ENCODE peak calls at places on chromosomes 1 and 21, in five cellular contexts. U is IMR-90, O is transverse colon, C is DND-41, P is left lung. F is an unnamed sample. For H3K4me1 and H3K9me3, the result is how much of the 10 kb centered on the place peaks cover.

GRCh38 chr1:26693557-26694184 is 2.1 kb upstream of the ARID1A start:
- DNase-seq in U (no peak), O (no peak), C (peak), P (no peak), F (no peak)

GRCh38 chr1:178230881-178231409 is 137.0 kb downstream of the RASAL2 start:
- DNase-seq in U (no peak), O (no peak), C (no peak), P (no peak), F (no peak)

GRCh38 chr1:77499466-77499865 is 183.0 kb downstream of the ZZZ3 start:
- DNase-seq in U (no peak), O (no peak), C (no peak), P (no peak), F (no peak)

GRCh38 chr1:116127123-116127847 is 16.1 kb downstream of the MAB21L3 start:
- DNase-seq in U (no peak), O (no peak), C (no peak), P (no peak), F (no peak)

GRCh38 chr1:11654571-11655262 is at the start of gene FBXO44:
- DNase-seq in U (no peak), O (peak), C (no peak), P (peak), F (peak)

GRCh38 chr1:170967042-170967910 is 31.9 kb downstream of the MROH9 start:
- DNase-seq in U (peak), O (no peak), C (peak), P (no peak), F (no peak)

GRCh38 chr1:219797009-219797408 is 131.3 kb downstream of the SLC30A10 start:
- DNase-seq in U (peak), O (no peak), C (no peak), P (no peak), F (no peak)

GRCh38 chr1:168285419-168285790 is 4.7 kb downstream of the TBX19 start:
- DNase-seq in U (no peak), O (no peak), C (peak), P (no peak), F (no peak)

GRCh38 chr1:30675761-30676160 is 47.6 kb downstream of the MATN1 start:
- DNase-seq in U (peak), O (no peak), C (no peak), P (no peak), F (no peak)

GRCh38 chr1:47434051-47434842 is 3.6 kb upstream of the FOXD2 start:
- DNase-seq in U (peak), O (peak), C (no peak), P (peak), F (no peak)

GRCh38 chr1:206457408-206457807 is 12.9 kb upstream of the IKBKE start:
- DNase-seq in U (peak), O (no peak), C (no peak), P (peak), F (peak)

GRCh38 chr21:35294231-35294898 is 245.3 kb upstream of the RUNX1 start:
- DNase-seq in U (no peak), O (peak), C (no peak), P (no peak), F (no peak)

GRCh38 chr1:54016343-54017282 is 1.4 kb downstream of the LDLRAD1 start:
- DNase-seq in U (peak), O (peak), C (peak), P (no peak), F (no peak)

GRCh38 chr1:110879758-110880606 is 7.0 kb downstream of the CD53 start:
- DNase-seq in U (no peak), O (peak), C (peak), P (no peak), F (no peak)

GRCh38 chr1:166884971-166885370 is 8.9 kb upstream of the TADA1 start:
- DNase-seq in U (no peak), O (no peak), C (peak), P (no peak), F (no peak)

GRCh38 chr1:62810420-62811274 is 26.7 kb downstream of the ATG4C start:
- DNase-seq in U (no peak), O (no peak), C (no peak), P (no peak), F (no peak)

GRCh38 chr1:224304767-224305166 is 25.2 kb downstream of the NVL start:
- DNase-seq in U (no peak), O (no peak), C (no peak), P (no peak), F (no peak)

GRCh38 chr1:161725888-161726630 is 4.7 kb downstream of the FCRLB start:
- DNase-seq in U (peak), O (peak), C (peak), P (peak), F (peak)

GRCh38 chr21:28375708-28376385 is 616.8 kb downstream of the LTN1 start:
- DNase-seq in U (peak), O (no peak), C (no peak), P (no peak), F (no peak)

DNA sequence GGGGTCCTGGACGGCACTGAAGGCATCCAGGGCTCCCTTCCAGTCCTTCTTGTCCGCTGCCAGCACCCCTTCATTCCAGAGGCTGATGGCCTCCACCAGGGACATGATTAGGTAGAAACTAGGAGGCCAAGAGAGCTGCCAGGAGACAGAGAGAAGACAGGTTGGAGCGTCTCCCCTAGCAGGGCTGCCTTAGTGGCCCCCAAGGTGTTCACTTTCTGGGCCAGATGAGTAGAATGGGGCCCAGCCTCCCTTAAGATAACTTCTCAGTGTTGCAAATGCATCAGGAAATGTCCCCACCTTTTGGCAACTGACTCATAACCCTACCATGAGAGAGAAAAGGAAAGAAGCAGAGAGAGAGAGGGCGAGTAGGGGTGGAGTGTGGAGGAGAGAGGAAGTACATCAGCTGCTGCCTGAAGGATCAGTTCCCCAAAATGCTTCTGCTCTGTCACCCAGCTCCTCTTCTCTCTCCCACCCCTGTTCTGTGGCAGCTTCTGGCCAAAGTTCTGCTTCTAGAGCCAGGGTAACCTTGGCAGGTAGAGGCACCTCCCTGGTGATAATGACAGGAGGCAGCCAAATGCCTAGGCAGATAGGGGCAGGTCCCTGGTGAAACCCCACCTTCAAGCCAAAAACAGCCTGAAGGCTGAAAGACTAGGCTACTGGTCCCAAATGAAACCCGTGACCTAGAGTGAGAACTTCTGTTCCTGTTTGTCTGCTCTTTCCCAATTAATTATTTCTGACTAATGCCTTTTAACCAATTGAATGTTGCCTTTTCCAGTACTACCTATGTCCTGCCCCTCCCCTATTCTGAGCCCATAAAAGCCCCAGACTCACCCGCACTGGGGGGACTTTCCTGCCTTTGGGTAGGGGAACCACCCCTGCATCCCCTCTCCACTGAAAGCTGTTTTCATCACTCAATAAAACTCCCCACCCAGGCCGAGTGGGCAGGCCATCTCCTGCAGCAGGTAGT is at the start of gene NCF2:
- DNase-seq in U (peak), O (peak), C (no peak), P (no peak), F (peak)
- H3K4me3 ChIP-seq in U (no peak), O (no peak), C (no peak), P (peak), F (no peak)

DNA sequence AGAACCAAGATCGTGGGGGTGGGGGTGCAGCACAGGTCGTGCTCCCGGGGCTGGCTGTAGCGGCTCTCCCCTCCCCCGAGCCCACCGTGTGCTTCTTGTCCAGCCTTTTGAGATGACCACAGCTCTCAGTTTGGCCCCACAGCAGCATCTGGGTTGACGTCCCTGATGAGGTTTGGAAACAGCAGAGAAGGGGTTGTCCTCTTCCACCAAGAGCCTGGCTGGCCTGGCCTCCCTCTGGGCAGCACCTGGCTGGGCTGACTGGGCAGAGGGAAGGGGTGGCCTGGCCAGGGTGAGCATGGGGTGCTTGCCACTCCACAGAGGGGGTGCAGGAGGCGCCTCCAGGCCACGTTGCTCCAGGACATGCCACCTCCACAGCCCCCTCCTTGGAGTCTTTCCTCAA is 61.5 kb downstream of the SKI start:
- DNase-seq in U (no peak), O (no peak), C (no peak), P (no peak), F (no peak)
- H3K4me1 ChIP-seq in U (under half), O (under half), C (under half), P (under half), F (under half)

GRCh38 chr1:234920136-234920842 is 208.3 kb downstream of the TOMM20 start:
- DNase-seq in U (no peak), O (peak), C (no peak), P (no peak), F (no peak)
- H3K9me3 ChIP-seq in U (under half), O (under half), C (under half), P (under half), F (under half)

GRCh38 chr1:41662061-41662655 is 177.7 kb upstream of the EDN2 start:
- DNase-seq in U (peak), O (peak), C (peak), P (peak), F (peak)
- H3K4me3 ChIP-seq in U (peak), O (peak), C (peak), P (peak), F (peak)

DNA sequence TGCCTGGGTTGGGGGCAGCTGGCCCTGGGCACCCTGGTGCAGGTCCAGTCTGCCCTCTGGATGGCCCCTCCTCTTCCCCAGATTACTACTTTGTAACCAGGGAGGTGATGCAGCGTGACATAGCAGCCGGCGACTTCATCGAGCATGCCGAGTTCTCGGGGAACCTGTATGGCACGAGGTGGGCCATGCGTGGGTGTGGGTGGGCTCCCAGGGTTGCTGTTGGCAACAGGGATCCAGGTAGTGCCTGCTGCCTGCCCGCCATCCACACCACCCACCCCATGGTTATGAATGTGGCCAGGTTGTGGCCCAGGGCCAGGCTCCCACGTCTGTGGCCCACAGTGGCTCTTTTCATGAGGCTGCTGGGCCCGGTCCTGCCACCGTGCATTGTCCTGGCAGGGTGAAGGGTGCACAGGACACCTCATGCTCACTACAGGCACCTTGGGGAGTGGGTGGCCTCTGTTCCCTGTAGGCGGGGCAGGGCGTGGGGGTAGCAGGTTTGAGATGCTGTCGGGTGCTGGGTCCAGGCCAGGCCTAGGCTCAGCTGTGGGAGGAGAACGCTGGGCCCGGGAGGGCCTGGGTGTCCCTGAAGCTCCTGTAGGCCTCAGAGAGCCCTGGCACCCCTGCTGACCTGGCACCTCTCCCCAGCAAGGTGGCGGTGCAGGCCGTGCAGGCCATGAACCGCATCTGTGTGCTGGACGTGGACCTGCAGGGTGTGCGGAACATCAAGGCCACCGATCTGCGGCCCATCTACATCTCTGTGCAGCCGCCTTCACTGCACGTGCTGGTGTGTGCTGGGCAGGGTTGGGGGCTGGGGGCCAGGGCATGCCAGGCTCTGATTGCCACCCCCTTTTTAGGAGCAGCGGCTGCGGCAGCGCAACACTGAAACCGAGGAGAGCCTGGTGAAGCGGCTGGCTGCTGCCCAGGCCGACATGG is 2.7 kb upstream of the GJC2 start:
- DNase-seq in U (no peak), O (no peak), C (no peak), P (peak), F (peak)
- H3K4me1 ChIP-seq in U (under half), O (under half), C (under half), P (under half), F (under half)